ENCODE peak calls at places on chromosomes 11 and 22, in ten cellular contexts. One of them, this sample, is unnamed.
A peak's percentile ranks its signal among the peaks of the same experiment; 100 is the strongest.

GRCh38 chr22:47213571-47214230 is 451.3 kb downstream of the TBC1D22A start:
- DNase-seq in osteoblast: peak; percentile 46
- DNase-seq in cardiac muscle cell: peak; percentile 16
- DNase-seq in fibroblast of lung: no peak
- DNase-seq in Peyer's patch: peak; percentile 70
- DNase-seq in IMR-90: no peak
- DNase-seq in PC-3: peak; percentile 61
- DNase-seq in heart left ventricle: no peak
- DNase-seq in tibial nerve: no peak
- DNase-seq in ascending aorta: peak; percentile 57
- DNase-seq in this sample: no peak

GRCh38 chr11:112837162-112837826 is 123.9 kb upstream of the NCAM1 start:
- DNase-seq in osteoblast: no peak
- DNase-seq in cardiac muscle cell: no peak
- DNase-seq in fibroblast of lung: no peak
- DNase-seq in Peyer's patch: no peak
- DNase-seq in IMR-90: no peak
- DNase-seq in PC-3: peak; percentile 9
- DNase-seq in heart left ventricle: peak; percentile 38
- DNase-seq in tibial nerve: no peak
- DNase-seq in ascending aorta: no peak
- DNase-seq in this sample: no peak

GRCh38 chr11:17578296-17578695 is 31.2 kb downstream of the OTOG start:
- DNase-seq in osteoblast: peak; percentile 27
- DNase-seq in cardiac muscle cell: no peak
- DNase-seq in fibroblast of lung: no peak
- DNase-seq in Peyer's patch: no peak
- DNase-seq in IMR-90: no peak
- DNase-seq in PC-3: no peak
- DNase-seq in heart left ventricle: no peak
- DNase-seq in tibial nerve: no peak
- DNase-seq in ascending aorta: peak; percentile 53
- DNase-seq in this sample: no peak

GRCh38 chr22:30325065-30325720 is 1.5 kb downstream of the TBC1D10A start:
- DNase-seq in osteoblast: peak; percentile 98
- DNase-seq in cardiac muscle cell: peak; percentile 85
- DNase-seq in fibroblast of lung: peak; percentile 88
- DNase-seq in Peyer's patch: peak; percentile 50
- DNase-seq in IMR-90: peak; percentile 90
- DNase-seq in PC-3: peak; percentile 67
- DNase-seq in heart left ventricle: peak; percentile 55
- DNase-seq in tibial nerve: no peak
- DNase-seq in ascending aorta: peak; percentile 88
- DNase-seq in this sample: no peak

GRCh38 chr11:9078113-9079041 is 13.0 kb downstream of the SCUBE2 start:
- DNase-seq in osteoblast: no peak
- DNase-seq in cardiac muscle cell: no peak
- DNase-seq in fibroblast of lung: no peak
- DNase-seq in Peyer's patch: no peak
- DNase-seq in IMR-90: peak; percentile 34
- DNase-seq in PC-3: no peak
- DNase-seq in heart left ventricle: no peak
- DNase-seq in tibial nerve: no peak
- DNase-seq in ascending aorta: no peak
- DNase-seq in this sample: no peak

GRCh38 chr11:58577441-58578135 is 1.3 kb upstream of the ZFP91 start:
- DNase-seq in osteoblast: no peak
- DNase-seq in cardiac muscle cell: peak; percentile 81
- DNase-seq in fibroblast of lung: peak; percentile 97
- DNase-seq in Peyer's patch: no peak
- DNase-seq in IMR-90: peak; percentile 97
- DNase-seq in PC-3: peak; percentile 82
- DNase-seq in heart left ventricle: peak; percentile 49
- DNase-seq in tibial nerve: peak; percentile 28
- DNase-seq in ascending aorta: peak; percentile 84
- DNase-seq in this sample: no peak

GRCh38 chr11:65186701-65187100 is 5.0 kb downstream of the CAPN1 start:
- DNase-seq in osteoblast: no peak
- DNase-seq in cardiac muscle cell: no peak
- DNase-seq in fibroblast of lung: no peak
- DNase-seq in Peyer's patch: no peak
- DNase-seq in IMR-90: no peak
- DNase-seq in PC-3: no peak
- DNase-seq in heart left ventricle: no peak
- DNase-seq in tibial nerve: no peak
- DNase-seq in ascending aorta: no peak
- DNase-seq in this sample: peak; percentile 53

GRCh38 chr11:73538381-73538872 is 59.5 kb downstream of the FAM168A start:
- DNase-seq in osteoblast: peak; percentile 47
- DNase-seq in cardiac muscle cell: peak; percentile 36
- DNase-seq in fibroblast of lung: peak; percentile 27
- DNase-seq in Peyer's patch: no peak
- DNase-seq in IMR-90: no peak
- DNase-seq in PC-3: no peak
- DNase-seq in heart left ventricle: no peak
- DNase-seq in tibial nerve: no peak
- DNase-seq in ascending aorta: no peak
- DNase-seq in this sample: no peak

GRCh38 chr11:57456960-57457642 is 3.2 kb upstream of the RTN4RL2 start:
- DNase-seq in osteoblast: peak; percentile 98
- DNase-seq in cardiac muscle cell: peak; percentile 91
- DNase-seq in fibroblast of lung: peak; percentile 60
- DNase-seq in Peyer's patch: peak; percentile 84
- DNase-seq in IMR-90: peak; percentile 77
- DNase-seq in PC-3: peak; percentile 94
- DNase-seq in heart left ventricle: peak; percentile 87
- DNase-seq in tibial nerve: peak; percentile 88
- DNase-seq in ascending aorta: peak; percentile 95
- DNase-seq in this sample: no peak

GRCh38 chr11:35944503-35945136 is 758 bp downstream of the LDLRAD3 start:
- DNase-seq in osteoblast: peak; percentile 78
- DNase-seq in cardiac muscle cell: peak; percentile 27
- DNase-seq in fibroblast of lung: peak; percentile 15
- DNase-seq in Peyer's patch: no peak
- DNase-seq in IMR-90: no peak
- DNase-seq in PC-3: peak; percentile 16
- DNase-seq in heart left ventricle: no peak
- DNase-seq in tibial nerve: no peak
- DNase-seq in ascending aorta: peak; percentile 64
- DNase-seq in this sample: no peak

GRCh38 chr11:22130462-22131053 is 62.3 kb upstream of the ANO5 start:
- DNase-seq in osteoblast: no peak
- DNase-seq in cardiac muscle cell: no peak
- DNase-seq in fibroblast of lung: no peak
- DNase-seq in Peyer's patch: no peak
- DNase-seq in IMR-90: no peak
- DNase-seq in PC-3: peak; percentile 2
- DNase-seq in heart left ventricle: no peak
- DNase-seq in tibial nerve: no peak
- DNase-seq in ascending aorta: no peak
- DNase-seq in this sample: no peak

DNA sequence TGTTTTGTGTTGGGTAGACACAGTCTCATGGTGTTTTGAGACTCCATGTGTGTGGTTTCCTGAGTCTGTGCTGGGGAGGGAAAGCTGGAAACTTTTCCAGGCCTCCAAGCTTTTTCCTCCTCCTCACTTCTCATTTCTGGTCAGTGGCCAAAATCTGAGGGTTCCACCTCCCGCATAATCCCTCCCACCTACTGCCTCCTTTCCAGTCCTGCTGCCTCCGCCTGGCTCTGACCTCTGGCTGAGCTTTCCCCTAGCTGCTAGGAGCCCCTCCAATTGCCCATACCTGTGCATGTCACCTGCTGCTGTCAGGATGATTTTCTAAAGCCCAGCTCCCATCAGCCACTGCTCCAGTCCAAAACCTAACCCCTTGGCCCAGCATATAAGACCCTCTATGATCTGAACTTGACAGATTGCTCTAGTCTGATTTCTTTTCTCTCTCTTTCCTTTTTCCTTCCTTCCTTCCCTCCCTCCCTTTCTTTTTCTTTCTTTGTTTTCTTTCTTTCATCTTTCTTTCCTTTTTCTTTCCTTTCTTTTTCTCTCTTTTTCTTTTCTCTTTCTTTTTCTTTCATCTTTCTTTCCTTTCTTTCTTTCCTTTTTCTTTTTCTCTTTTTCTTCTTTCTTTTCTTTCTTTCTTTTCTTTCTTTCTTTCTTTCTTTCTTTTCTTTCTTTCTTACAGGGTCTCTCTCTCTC is 51.4 kb upstream of the NECTIN1 start:
- DNase-seq in osteoblast: no peak
- DNase-seq in cardiac muscle cell: peak; percentile 22
- DNase-seq in fibroblast of lung: peak; percentile 17
- DNase-seq in Peyer's patch: peak; percentile 34
- DNase-seq in IMR-90: no peak
- DNase-seq in PC-3: no peak
- DNase-seq in heart left ventricle: peak; percentile 69
- DNase-seq in tibial nerve: no peak
- DNase-seq in ascending aorta: no peak
- DNase-seq in this sample: no peak
- H3K27ac ChIP-seq in osteoblast: no peak overlapping the region
- H3K27ac ChIP-seq in cardiac muscle cell: peak overlapping the region; percentile 83
- H3K27ac ChIP-seq in fibroblast of lung: no peak overlapping the region
- H3K27ac ChIP-seq in Peyer's patch: no peak overlapping the region
- H3K27ac ChIP-seq in IMR-90: no peak overlapping the region
- H3K27ac ChIP-seq in PC-3: no peak overlapping the region
- H3K27ac ChIP-seq in heart left ventricle: peak overlapping the region; percentile 77
- H3K27ac ChIP-seq in tibial nerve: no peak overlapping the region
- H3K27ac ChIP-seq in ascending aorta: no peak overlapping the region
- H3K27ac ChIP-seq in this sample: no peak overlapping the region

DNA sequence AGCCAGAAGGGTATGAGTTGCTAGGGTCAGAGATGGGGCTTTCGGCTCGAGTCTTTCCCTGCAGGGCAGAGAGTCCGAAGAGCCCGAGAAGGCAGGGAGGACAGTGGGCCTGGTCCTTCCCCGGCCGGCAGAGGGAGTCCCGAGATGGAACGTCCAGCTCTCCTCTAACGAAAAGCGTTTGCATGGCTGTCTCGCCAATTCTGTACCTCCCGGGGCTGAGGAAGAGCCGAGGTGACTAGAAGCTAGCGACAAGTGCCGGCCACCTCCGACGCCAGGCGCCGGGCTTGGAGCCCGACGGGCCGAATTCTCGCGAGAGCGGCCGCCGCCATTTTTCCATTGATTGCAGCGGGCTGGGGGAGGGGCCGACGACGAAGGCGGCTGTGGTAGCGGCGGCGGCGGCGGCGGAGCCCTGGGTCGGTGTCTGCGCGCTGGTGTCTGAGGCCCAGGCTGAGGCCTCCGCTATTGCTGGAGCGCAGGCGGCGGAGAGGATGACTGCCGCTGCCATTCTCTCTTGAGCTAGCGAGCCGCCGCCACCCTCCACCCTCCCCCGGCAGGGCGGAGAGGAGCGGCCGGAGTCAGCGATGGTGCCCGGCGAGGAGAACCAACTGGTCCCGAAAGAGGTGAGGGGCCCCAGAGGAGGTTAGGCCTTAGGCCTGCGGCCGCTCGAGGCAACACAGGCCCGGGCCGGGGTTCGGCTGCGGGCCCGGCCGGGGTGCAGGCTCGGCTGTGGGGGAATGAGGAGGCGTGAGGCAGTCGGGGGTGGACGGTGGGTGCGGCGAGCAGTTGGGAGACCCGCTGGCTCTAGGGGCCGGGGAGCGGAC is at the start of gene USP47:
- DNase-seq in osteoblast: peak; percentile 91
- DNase-seq in cardiac muscle cell: peak; percentile 88
- DNase-seq in fibroblast of lung: peak; percentile 78
- DNase-seq in Peyer's patch: peak; percentile 95
- DNase-seq in IMR-90: peak; percentile 70
- DNase-seq in PC-3: peak; percentile 79
- DNase-seq in heart left ventricle: peak; percentile 93
- DNase-seq in tibial nerve: peak; percentile 90
- DNase-seq in ascending aorta: peak; percentile 94
- DNase-seq in this sample: peak; percentile 85
- TF ChIP-seq CTCF in osteoblast: peak; percentile 54
- TF ChIP-seq CTCF in cardiac muscle cell: peak; percentile 68
- TF ChIP-seq CTCF in fibroblast of lung: peak; percentile 55
- TF ChIP-seq CTCF in Peyer's patch: peak; percentile 75
- TF ChIP-seq CTCF in IMR-90: peak; percentile 40
- TF ChIP-seq CTCF in PC-3: peak; percentile 54
- TF ChIP-seq CTCF in heart left ventricle: peak; percentile 44
- TF ChIP-seq CTCF in tibial nerve: peak; percentile 89
- TF ChIP-seq CTCF in ascending aorta: peak; percentile 66
- TF ChIP-seq CTCF in this sample: peak; percentile 53

GRCh38 chr11:108931168-108931567 is 266.3 kb downstream of the DDX10 start:
- DNase-seq in osteoblast: no peak
- DNase-seq in cardiac muscle cell: no peak
- DNase-seq in fibroblast of lung: peak; percentile 43
- DNase-seq in Peyer's patch: no peak
- DNase-seq in IMR-90: peak; percentile 67
- DNase-seq in PC-3: peak; percentile 92
- DNase-seq in heart left ventricle: no peak
- DNase-seq in tibial nerve: no peak
- DNase-seq in ascending aorta: no peak
- DNase-seq in this sample: no peak

GRCh38 chr11:108923413-108923812 is 258.5 kb downstream of the DDX10 start:
- DNase-seq in osteoblast: no peak
- DNase-seq in cardiac muscle cell: no peak
- DNase-seq in fibroblast of lung: no peak
- DNase-seq in Peyer's patch: no peak
- DNase-seq in IMR-90: no peak
- DNase-seq in PC-3: no peak
- DNase-seq in heart left ventricle: no peak
- DNase-seq in tibial nerve: no peak
- DNase-seq in ascending aorta: no peak
- DNase-seq in this sample: no peak

GRCh38 chr11:108929241-108929640 is 264.4 kb downstream of the DDX10 start:
- DNase-seq in osteoblast: peak; percentile 79
- DNase-seq in cardiac muscle cell: peak; percentile 91
- DNase-seq in fibroblast of lung: peak; percentile 98
- DNase-seq in Peyer's patch: no peak
- DNase-seq in IMR-90: peak; percentile 99
- DNase-seq in PC-3: peak; percentile 97
- DNase-seq in heart left ventricle: no peak
- DNase-seq in tibial nerve: no peak
- DNase-seq in ascending aorta: no peak
- DNase-seq in this sample: no peak

GRCh38 chr11:108927791-108928545 is 263.1 kb downstream of the DDX10 start:
- DNase-seq in osteoblast: no peak
- DNase-seq in cardiac muscle cell: no peak
- DNase-seq in fibroblast of lung: peak; percentile 53
- DNase-seq in Peyer's patch: no peak
- DNase-seq in IMR-90: peak; percentile 20
- DNase-seq in PC-3: no peak
- DNase-seq in heart left ventricle: no peak
- DNase-seq in tibial nerve: no peak
- DNase-seq in ascending aorta: no peak
- DNase-seq in this sample: no peak

GRCh38 chr11:108926522-108927380 is 261.9 kb downstream of the DDX10 start:
- DNase-seq in osteoblast: no peak
- DNase-seq in cardiac muscle cell: no peak
- DNase-seq in fibroblast of lung: peak; percentile 43
- DNase-seq in Peyer's patch: no peak
- DNase-seq in IMR-90: no peak
- DNase-seq in PC-3: no peak
- DNase-seq in heart left ventricle: no peak
- DNase-seq in tibial nerve: no peak
- DNase-seq in ascending aorta: no peak
- DNase-seq in this sample: no peak
- H3K9me3 ChIP-seq in osteoblast: no peaks in the 10 kb centered on the region
- H3K9me3 ChIP-seq in cardiac muscle cell: no peaks in the 10 kb centered on the region
- H3K9me3 ChIP-seq in fibroblast of lung: no peaks in the 10 kb centered on the region
- H3K9me3 ChIP-seq in Peyer's patch: no peaks in the 10 kb centered on the region
- H3K9me3 ChIP-seq in IMR-90: no peaks in the 10 kb centered on the region
- H3K9me3 ChIP-seq in PC-3: no peaks in the 10 kb centered on the region
- H3K9me3 ChIP-seq in heart left ventricle: no peaks in the 10 kb centered on the region
- H3K9me3 ChIP-seq in tibial nerve: no peaks in the 10 kb centered on the region
- H3K9me3 ChIP-seq in ascending aorta: no peaks in the 10 kb centered on the region
- H3K9me3 ChIP-seq in this sample: no peaks in the 10 kb centered on the region

GRCh38 chr11:75980031-75980430 is 165.0 kb downstream of the UVRAG start:
- DNase-seq in osteoblast: no peak
- DNase-seq in cardiac muscle cell: no peak
- DNase-seq in fibroblast of lung: no peak
- DNase-seq in Peyer's patch: no peak
- DNase-seq in IMR-90: no peak
- DNase-seq in PC-3: no peak
- DNase-seq in heart left ventricle: no peak
- DNase-seq in tibial nerve: no peak
- DNase-seq in ascending aorta: no peak
- DNase-seq in this sample: no peak
- H3K27ac ChIP-seq in osteoblast: no peak overlapping the region
- H3K27ac ChIP-seq in cardiac muscle cell: peak overlapping the region; percentile 73
- H3K27ac ChIP-seq in fibroblast of lung: no peak overlapping the region
- H3K27ac ChIP-seq in Peyer's patch: no peak overlapping the region
- H3K27ac ChIP-seq in IMR-90: no peak overlapping the region
- H3K27ac ChIP-seq in PC-3: no peak overlapping the region
- H3K27ac ChIP-seq in heart left ventricle: no peak overlapping the region
- H3K27ac ChIP-seq in tibial nerve: no peak overlapping the region
- H3K27ac ChIP-seq in ascending aorta: no peak overlapping the region
- H3K27ac ChIP-seq in this sample: no peak overlapping the region